ENCODE peak calls at places on chromosomes 6 and 20, in eight cellular contexts. One of them, this sample, is unnamed.

GRCh38 chr6:132931937-132932336 is 117.6 kb downstream of the RPS12 start:
- DNase-seq in suprapubic skin: no peak
- DNase-seq in A549: no peak
- DNase-seq in transverse colon: no peak
- DNase-seq in sigmoid colon: no peak
- DNase-seq in tibial nerve: no peak
- DNase-seq in HepG2: no peak
- DNase-seq in H1: no peak
- DNase-seq in this sample: no peak

GRCh38 chr6:27582928-27583725 is 110.2 kb upstream of the ZNF184 start:
- DNase-seq in tibial nerve: no peak
- DNase-seq in sigmoid colon: no peak
- DNase-seq in H1: peak
- DNase-seq in transverse colon: no peak
- DNase-seq in A549: no peak
- DNase-seq in suprapubic skin: no peak
- DNase-seq in HepG2: peak
- DNase-seq in this sample: no peak

GRCh38 chr20:34595377-34596184 is 37.1 kb downstream of the MAP1LC3A start:
- DNase-seq in transverse colon: no peak
- DNase-seq in A549: no peak
- DNase-seq in HepG2: no peak
- DNase-seq in sigmoid colon: no peak
- DNase-seq in tibial nerve: no peak
- DNase-seq in H1: no peak
- DNase-seq in suprapubic skin: no peak
- DNase-seq in this sample: no peak

GRCh38 chr6:9516207-9516606 is 898.7 kb downstream of the TFAP2A start:
- DNase-seq in A549: peak
- DNase-seq in H1: peak
- DNase-seq in suprapubic skin: no peak
- DNase-seq in sigmoid colon: no peak
- DNase-seq in tibial nerve: no peak
- DNase-seq in HepG2: no peak
- DNase-seq in transverse colon: no peak
- DNase-seq in this sample: no peak

GRCh38 chr6:37473364-37474095 is 26.2 kb downstream of the CCDC167 start:
- DNase-seq in sigmoid colon: no peak
- DNase-seq in A549: no peak
- DNase-seq in tibial nerve: no peak
- DNase-seq in H1: no peak
- DNase-seq in HepG2: no peak
- DNase-seq in transverse colon: no peak
- DNase-seq in suprapubic skin: no peak
- DNase-seq in this sample: no peak

GRCh38 chr20:17679786-17680127 is 2.3 kb downstream of the RRBP1 start:
- DNase-seq in transverse colon: no peak
- DNase-seq in tibial nerve: no peak
- DNase-seq in suprapubic skin: no peak
- DNase-seq in A549: peak
- DNase-seq in H1: no peak
- DNase-seq in HepG2: no peak
- DNase-seq in sigmoid colon: no peak
- DNase-seq in this sample: no peak

GRCh38 chr6:146785001-146785585 is 186.3 kb downstream of the ADGB start:
- DNase-seq in transverse colon: no peak
- DNase-seq in suprapubic skin: no peak
- DNase-seq in HepG2: peak
- DNase-seq in sigmoid colon: no peak
- DNase-seq in A549: peak
- DNase-seq in tibial nerve: no peak
- DNase-seq in H1: no peak
- DNase-seq in this sample: no peak

GRCh38 chr6:169145991-169146501 is 107.6 kb downstream of the THBS2 start:
- DNase-seq in transverse colon: no peak
- DNase-seq in H1: no peak
- DNase-seq in sigmoid colon: peak
- DNase-seq in suprapubic skin: peak
- DNase-seq in A549: no peak
- DNase-seq in tibial nerve: no peak
- DNase-seq in HepG2: no peak
- DNase-seq in this sample: no peak

GRCh38 chr6:168908887-168909286 is 344.8 kb downstream of the THBS2 start:
- DNase-seq in transverse colon: no peak
- DNase-seq in H1: no peak
- DNase-seq in A549: peak
- DNase-seq in HepG2: no peak
- DNase-seq in sigmoid colon: no peak
- DNase-seq in suprapubic skin: no peak
- DNase-seq in tibial nerve: no peak
- DNase-seq in this sample: no peak

GRCh38 chr6:87575423-87575822 is 14.4 kb downstream of the RARS2 start:
- DNase-seq in tibial nerve: no peak
- DNase-seq in suprapubic skin: no peak
- DNase-seq in A549: no peak
- DNase-seq in HepG2: no peak
- DNase-seq in H1: no peak
- DNase-seq in transverse colon: no peak
- DNase-seq in sigmoid colon: no peak
- DNase-seq in this sample: no peak

GRCh38 chr20:36491901-36492617 is 49.3 kb upstream of the MYL9 start:
- DNase-seq in suprapubic skin: peak
- DNase-seq in HepG2: no peak
- DNase-seq in transverse colon: peak
- DNase-seq in sigmoid colon: no peak
- DNase-seq in A549: no peak
- DNase-seq in H1: no peak
- DNase-seq in tibial nerve: no peak
- DNase-seq in this sample: peak

GRCh38 chr6:111837641-111838500 is 35.4 kb downstream of the FYN start:
- DNase-seq in sigmoid colon: no peak
- DNase-seq in HepG2: no peak
- DNase-seq in tibial nerve: no peak
- DNase-seq in transverse colon: no peak
- DNase-seq in suprapubic skin: no peak
- DNase-seq in A549: no peak
- DNase-seq in H1: no peak
- DNase-seq in this sample: no peak

GRCh38 chr20:47211036-47211435 is 145.5 kb downstream of the ZMYND8 start:
- DNase-seq in H1: no peak
- DNase-seq in suprapubic skin: no peak
- DNase-seq in A549: no peak
- DNase-seq in transverse colon: no peak
- DNase-seq in HepG2: no peak
- DNase-seq in tibial nerve: no peak
- DNase-seq in sigmoid colon: no peak
- DNase-seq in this sample: no peak

GRCh38 chr6:140571139-140571538 is 1196.7 kb upstream of the CITED2 start:
- DNase-seq in transverse colon: no peak
- DNase-seq in A549: no peak
- DNase-seq in sigmoid colon: no peak
- DNase-seq in H1: no peak
- DNase-seq in suprapubic skin: no peak
- DNase-seq in tibial nerve: no peak
- DNase-seq in HepG2: no peak
- DNase-seq in this sample: no peak

GRCh38 chr6:23621026-23621425 is 505.0 kb upstream of the NRSN1 start:
- DNase-seq in sigmoid colon: no peak
- DNase-seq in A549: no peak
- DNase-seq in H1: no peak
- DNase-seq in tibial nerve: no peak
- DNase-seq in HepG2: no peak
- DNase-seq in transverse colon: no peak
- DNase-seq in suprapubic skin: no peak
- DNase-seq in this sample: no peak

GRCh38 chr6:68642081-68642480 is 7.0 kb downstream of the ADGRB3 start:
- DNase-seq in A549: no peak
- DNase-seq in tibial nerve: no peak
- DNase-seq in transverse colon: no peak
- DNase-seq in sigmoid colon: no peak
- DNase-seq in H1: no peak
- DNase-seq in suprapubic skin: no peak
- DNase-seq in HepG2: no peak
- DNase-seq in this sample: no peak

GRCh38 chr6:68640506-68640875 is 5.4 kb downstream of the ADGRB3 start:
- DNase-seq in suprapubic skin: no peak
- DNase-seq in transverse colon: no peak
- DNase-seq in sigmoid colon: no peak
- DNase-seq in A549: no peak
- DNase-seq in tibial nerve: no peak
- DNase-seq in H1: no peak
- DNase-seq in HepG2: no peak
- DNase-seq in this sample: no peak

GRCh38 chr6:68639826-68640505 is 4.9 kb downstream of the ADGRB3 start:
- DNase-seq in suprapubic skin: no peak
- DNase-seq in H1: peak
- DNase-seq in tibial nerve: no peak
- DNase-seq in sigmoid colon: no peak
- DNase-seq in A549: no peak
- DNase-seq in transverse colon: no peak
- DNase-seq in HepG2: no peak
- DNase-seq in this sample: no peak

GRCh38 chr6:68641172-68641571 is 6.1 kb downstream of the ADGRB3 start:
- DNase-seq in tibial nerve: no peak
- DNase-seq in transverse colon: no peak
- DNase-seq in A549: no peak
- DNase-seq in sigmoid colon: no peak
- DNase-seq in HepG2: no peak
- DNase-seq in H1: no peak
- DNase-seq in suprapubic skin: no peak
- DNase-seq in this sample: no peak

DNA sequence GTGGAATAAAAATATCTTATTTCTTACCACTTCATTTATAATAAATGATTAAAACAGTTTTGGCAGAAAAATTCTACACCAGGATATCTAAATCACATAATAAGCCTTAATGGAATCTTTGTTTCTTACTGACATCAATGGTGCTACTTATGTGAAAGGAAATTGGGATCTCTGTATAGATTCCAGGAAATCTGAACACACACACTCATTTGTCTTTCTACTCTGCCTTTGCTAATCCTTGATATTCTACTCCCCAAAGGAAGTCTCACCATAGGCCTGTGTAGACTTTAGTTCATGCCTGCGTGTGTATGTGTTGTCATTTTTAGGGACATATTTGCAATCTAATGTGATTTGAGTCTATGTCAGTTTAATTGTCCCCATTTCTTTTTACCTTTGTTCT is 7.9 kb downstream of the ADGRB3 start:
- DNase-seq in suprapubic skin: no peak
- DNase-seq in transverse colon: no peak
- DNase-seq in tibial nerve: no peak
- DNase-seq in H1: no peak
- DNase-seq in HepG2: no peak
- DNase-seq in A549: no peak
- DNase-seq in sigmoid colon: no peak
- DNase-seq in this sample: no peak
- TF ChIP-seq EP300 in suprapubic skin: no peak
- TF ChIP-seq EP300 in transverse colon: no peak
- TF ChIP-seq EP300 in tibial nerve: no peak
- TF ChIP-seq EP300 in H1: no peak
- TF ChIP-seq EP300 in HepG2: no peak
- TF ChIP-seq EP300 in A549: no peak
- TF ChIP-seq EP300 in sigmoid colon: no peak
- TF ChIP-seq EP300 in this sample: no peak

GRCh38 chr6:99146716-99147115 is 199.0 kb upstream of the FBXL4 start:
- DNase-seq in transverse colon: no peak
- DNase-seq in sigmoid colon: no peak
- DNase-seq in A549: no peak
- DNase-seq in tibial nerve: no peak
- DNase-seq in HepG2: no peak
- DNase-seq in suprapubic skin: no peak
- DNase-seq in H1: no peak
- DNase-seq in this sample: no peak
- TF ChIP-seq EP300 in transverse colon: no peak
- TF ChIP-seq EP300 in sigmoid colon: no peak
- TF ChIP-seq EP300 in A549: no peak
- TF ChIP-seq EP300 in tibial nerve: no peak
- TF ChIP-seq EP300 in HepG2: no peak
- TF ChIP-seq EP300 in suprapubic skin: no peak
- TF ChIP-seq EP300 in H1: no peak
- TF ChIP-seq EP300 in this sample: no peak

GRCh38 chr6:35077713-35078105 is 63.4 kb downstream of the TCP11 start:
- DNase-seq in HepG2: no peak
- DNase-seq in transverse colon: no peak
- DNase-seq in A549: no peak
- DNase-seq in H1: no peak
- DNase-seq in tibial nerve: no peak
- DNase-seq in suprapubic skin: peak
- DNase-seq in sigmoid colon: peak
- DNase-seq in this sample: no peak
- TF ChIP-seq EP300 in HepG2: no peak
- TF ChIP-seq EP300 in transverse colon: no peak
- TF ChIP-seq EP300 in A549: no peak
- TF ChIP-seq EP300 in H1: no peak
- TF ChIP-seq EP300 in tibial nerve: no peak
- TF ChIP-seq EP300 in suprapubic skin: no peak
- TF ChIP-seq EP300 in sigmoid colon: no peak
- TF ChIP-seq EP300 in this sample: no peak

GRCh38 chr6:2608508-2608907 is 142.2 kb downstream of the MYLK4 start:
- DNase-seq in HepG2: no peak
- DNase-seq in sigmoid colon: no peak
- DNase-seq in tibial nerve: no peak
- DNase-seq in A549: no peak
- DNase-seq in H1: no peak
- DNase-seq in transverse colon: no peak
- DNase-seq in suprapubic skin: no peak
- DNase-seq in this sample: no peak

GRCh38 chr6:2614842-2615241 is 135.9 kb downstream of the MYLK4 start:
- DNase-seq in tibial nerve: no peak
- DNase-seq in transverse colon: no peak
- DNase-seq in A549: no peak
- DNase-seq in H1: no peak
- DNase-seq in HepG2: no peak
- DNase-seq in sigmoid colon: no peak
- DNase-seq in suprapubic skin: no peak
- DNase-seq in this sample: no peak

GRCh38 chr6:2616796-2617195 is 133.9 kb downstream of the MYLK4 start:
- DNase-seq in transverse colon: no peak
- DNase-seq in tibial nerve: no peak
- DNase-seq in A549: no peak
- DNase-seq in H1: no peak
- DNase-seq in suprapubic skin: no peak
- DNase-seq in HepG2: no peak
- DNase-seq in sigmoid colon: no peak
- DNase-seq in this sample: no peak

GRCh38 chr6:2614155-2614554 is 136.6 kb downstream of the MYLK4 start:
- DNase-seq in tibial nerve: no peak
- DNase-seq in H1: no peak
- DNase-seq in HepG2: no peak
- DNase-seq in transverse colon: no peak
- DNase-seq in sigmoid colon: no peak
- DNase-seq in A549: no peak
- DNase-seq in suprapubic skin: no peak
- DNase-seq in this sample: no peak

DNA sequence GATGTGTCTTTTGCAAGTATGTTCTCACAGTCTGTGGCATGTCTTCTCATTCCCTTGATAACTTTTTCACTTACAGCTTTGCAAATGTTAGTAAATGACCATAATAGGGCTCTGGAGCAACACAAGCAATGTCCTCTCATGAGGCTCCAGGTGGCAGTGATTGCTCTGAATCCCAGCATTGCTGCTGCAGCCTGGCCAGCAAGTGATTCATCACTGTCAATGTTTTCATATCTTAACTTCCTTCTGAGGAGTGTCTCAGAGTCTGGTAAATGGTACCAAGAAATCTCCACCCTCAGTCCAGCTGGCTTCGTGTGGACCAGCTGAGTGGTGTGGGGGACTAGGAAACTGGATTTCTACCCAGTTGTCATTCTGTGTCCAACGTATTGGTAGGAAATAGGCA is 139.6 kb downstream of the MYLK4 start:
- DNase-seq in A549: no peak
- DNase-seq in suprapubic skin: no peak
- DNase-seq in transverse colon: no peak
- DNase-seq in H1: no peak
- DNase-seq in tibial nerve: no peak
- DNase-seq in sigmoid colon: no peak
- DNase-seq in HepG2: no peak
- DNase-seq in this sample: no peak
- TF ChIP-seq EP300 in A549: no peak
- TF ChIP-seq EP300 in suprapubic skin: no peak
- TF ChIP-seq EP300 in transverse colon: no peak
- TF ChIP-seq EP300 in H1: no peak
- TF ChIP-seq EP300 in tibial nerve: no peak
- TF ChIP-seq EP300 in sigmoid colon: no peak
- TF ChIP-seq EP300 in HepG2: no peak
- TF ChIP-seq EP300 in this sample: no peak